ENCODE peak calls at places on chromosome 20, in four cellular contexts. K is suprapubic skin, G is astrocyte of the spinal cord, L is AG04449. O is an unnamed sample.
A peak's percentile ranks its signal among the peaks of the same experiment; 100 is the strongest.

GRCh38 chr20:58852559-58853271 is at the start of gene GNAS:
- DNase-seq in K (no peak), G (peak; percentile 50), L (no peak), O (no peak)

GRCh38 chr20:36836591-36837329 is 39.2 kb upstream of the TLDC2 start:
- DNase-seq in K (no peak), G (peak; percentile 47), L (no peak), O (no peak)

GRCh38 chr20:52312131-52312729 is 120.7 kb upstream of the ZFP64 start:
- DNase-seq in K (no peak), G (peak; percentile 61), L (peak; percentile 7), O (peak; percentile 9)

GRCh38 chr20:10356628-10357027 is 77.4 kb downstream of the MKKS start:
- DNase-seq in K (no peak), G (no peak), L (no peak), O (no peak)

GRCh38 chr20:43564993-43565757 is 6.3 kb downstream of the SGK2 start:
- DNase-seq in K (no peak), G (no peak), L (no peak), O (no peak)

GRCh38 chr20:34578040-34578439 is 19.5 kb downstream of the MAP1LC3A start:
- DNase-seq in K (no peak), G (no peak), L (no peak), O (no peak)

GRCh38 chr20:11274137-11274536 is 600.3 kb upstream of the JAG1 start:
- DNase-seq in K (no peak), G (peak; percentile 67), L (peak; percentile 55), O (peak; percentile 39)

GRCh38 chr20:54086444-54087134 is 16.2 kb upstream of the BCAS1 start:
- DNase-seq in K (no peak), G (no peak), L (no peak), O (no peak)

GRCh38 chr20:23106271-23106851 is 20.2 kb upstream of the CD93 start:
- DNase-seq in K (no peak), G (no peak), L (no peak), O (no peak)

GRCh38 chr20:20341371-20341770 is 26.5 kb upstream of the INSM1 start:
- DNase-seq in K (no peak), G (no peak), L (no peak), O (no peak)

GRCh38 chr20:41095110-41095969 is 42.0 kb upstream of the PLCG1 start:
- DNase-seq in K (no peak), G (peak; percentile 71), L (peak; percentile 14), O (no peak)

GRCh38 chr20:15265910-15266309 is 928.5 kb upstream of the FLRT3 start:
- DNase-seq in K (no peak), G (no peak), L (no peak), O (no peak)

GRCh38 chr20:43662943-43663655 is 3.8 kb upstream of the MYBL2 start:
- DNase-seq in K (no peak), G (no peak), L (no peak), O (no peak)

GRCh38 chr20:51456511-51457280 is 85.8 kb downstream of the NFATC2 start:
- DNase-seq in K (peak; percentile 96), G (peak; percentile 98), L (peak; percentile 79), O (peak; percentile 65)

GRCh38 chr20:58651548-58651822 is 402 bp downstream of the STX16 start:
- DNase-seq in K (no peak), G (no peak), L (no peak), O (no peak)

GRCh38 chr20:20204326-20204725 is 152.0 kb downstream of the CFAP61 start:
- DNase-seq in K (no peak), G (no peak), L (no peak), O (no peak)

GRCh38 chr20:7708782-7709181 is 231.5 kb downstream of the HAO1 start:
- DNase-seq in K (no peak), G (no peak), L (no peak), O (no peak)

GRCh38 chr20:57658447-57659130 is 38.4 kb upstream of the ZBP1 start:
- DNase-seq in K (peak; percentile 71), G (no peak), L (no peak), O (no peak)

GRCh38 chr20:13900506-13900905 is 89.9 kb downstream of the SEL1L2 start:
- DNase-seq in K (no peak), G (no peak), L (no peak), O (no peak)

GRCh38 chr20:38997622-38998021 is 35.5 kb downstream of the DHX35 start:
- DNase-seq in K (no peak), G (no peak), L (no peak), O (no peak)

GRCh38 chr20:48767269-48767960 is 60.4 kb downstream of the PREX1 start:
- DNase-seq in K (no peak), G (no peak), L (no peak), O (no peak)

GRCh38 chr20:8721098-8721497 is 347.8 kb upstream of the PLCB4 start:
- DNase-seq in K (no peak), G (peak; percentile 63), L (no peak), O (no peak)

GRCh38 chr20:38055294-38055693 is 21.7 kb downstream of the RPRD1B start:
- DNase-seq in K (no peak), G (no peak), L (no peak), O (no peak)

GRCh38 chr20:32737371-32738223 is 5.7 kb downstream of the COMMD7 start:
- DNase-seq in K (no peak), G (peak; percentile 91), L (peak; percentile 60), O (no peak)

GRCh38 chr20:33401922-33402369 is 627 bp upstream of the CDK5RAP1 start:
- DNase-seq in K (no peak), G (no peak), L (no peak), O (no peak)

GRCh38 chr20:57323034-57323433 is 6.6 kb upstream of the SPO11 start:
- DNase-seq in K (no peak), G (no peak), L (no peak), O (no peak)

GRCh38 chr20:38676576-38676975 is 47.7 kb upstream of the SLC32A1 start:
- DNase-seq in K (no peak), G (no peak), L (no peak), O (no peak)

GRCh38 chr20:35654415-35654814 is 10.3 kb downstream of the CPNE1 start:
- DNase-seq in K (peak; percentile 55), G (no peak), L (no peak), O (no peak)

GRCh38 chr20:23059831-23060230 is 10.4 kb upstream of the THBD start:
- DNase-seq in K (no peak), G (no peak), L (no peak), O (no peak)

GRCh38 chr20:17895641-17896246 is 72.8 kb downstream of the SNX5 start:
- DNase-seq in K (peak; percentile 84), G (peak; percentile 66), L (no peak), O (no peak)
- H3K4me3 ChIP-seq in K (peak overlapping the region; percentile 40), G (peak overlapping the region; percentile 23), L (peak overlapping the region; percentile 24), O (no peak overlapping the region)

GRCh38 chr20:49980140-49981008 is 2.4 kb upstream of the SNAI1 start:
- DNase-seq in K (no peak), G (no peak), L (no peak), O (no peak)

GRCh38 chr20:49983123-49983847 is 505 bp downstream of the SNAI1 start:
- DNase-seq in K (no peak), G (no peak), L (no peak), O (no peak)

GRCh38 chr20:49982346-49983122 is at the start of gene SNAI1:
- DNase-seq in K (peak; percentile 86), G (peak; percentile 77), L (no peak), O (no peak)

GRCh38 chr20:49981218-49982071 is 1.3 kb upstream of the SNAI1 start:
- DNase-seq in K (no peak), G (no peak), L (no peak), O (no peak)

GRCh38 chr20:49982072-49982345 is 771 bp upstream of the SNAI1 start:
- DNase-seq in K (no peak), G (no peak), L (no peak), O (no peak)
- H3K4me3 ChIP-seq in K (peak overlapping the region; percentile 48), G (peak overlapping the region; percentile 12), L (no peak overlapping the region), O (peak overlapping the region; percentile 50)

DNA sequence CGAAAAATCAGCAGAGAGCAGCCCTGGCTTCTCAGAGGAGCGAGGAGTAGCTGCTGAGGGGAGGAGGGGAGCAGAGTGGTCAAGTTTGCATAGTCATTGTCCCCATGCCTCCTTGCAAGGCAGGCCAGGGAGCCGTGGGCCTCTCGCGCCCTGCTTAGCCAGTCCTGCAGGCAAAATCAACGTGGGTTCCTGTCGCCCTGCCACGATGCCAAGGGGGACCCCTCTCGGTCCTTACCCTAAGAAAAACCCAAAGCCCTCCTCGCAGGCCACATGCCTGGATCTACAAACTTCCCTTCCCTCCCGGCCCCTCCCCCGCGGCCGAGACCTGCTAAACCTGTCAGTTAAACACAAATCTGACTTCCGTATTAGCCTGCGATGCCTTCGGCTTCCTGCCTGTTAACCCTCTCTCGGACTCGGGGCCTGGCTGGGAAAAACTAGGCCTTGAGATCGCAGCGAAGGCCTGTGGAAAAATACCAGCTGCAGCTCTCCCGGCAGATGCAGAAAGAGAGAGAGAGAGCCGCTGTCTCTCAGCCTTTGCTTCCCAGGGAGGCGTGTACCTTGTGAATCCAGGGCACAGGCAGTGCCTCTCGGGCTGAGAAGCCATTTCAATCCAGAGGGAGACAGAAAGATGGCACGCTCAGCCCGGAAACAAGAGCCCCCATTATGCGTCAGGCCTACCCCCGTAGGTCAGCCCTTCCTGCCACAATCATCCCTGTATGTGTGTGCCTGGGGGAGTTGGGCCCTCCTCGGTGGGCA is 975 bp upstream of the ZMYND8 start:
- DNase-seq in K (peak; percentile 95), G (peak; percentile 87), L (no peak), O (no peak)
- H3K4me3 ChIP-seq in K (peak overlapping the region; percentile 11), G (no peak overlapping the region), L (peak overlapping the region; percentile 8), O (peak overlapping the region; percentile 56)

GRCh38 chr20:47206962-47207641 is 149.4 kb downstream of the ZMYND8 start:
- DNase-seq in K (no peak), G (no peak), L (no peak), O (no peak)
- H3K4me3 ChIP-seq in K (no peak overlapping the region), G (no peak overlapping the region), L (no peak overlapping the region), O (no peak overlapping the region)

DNA sequence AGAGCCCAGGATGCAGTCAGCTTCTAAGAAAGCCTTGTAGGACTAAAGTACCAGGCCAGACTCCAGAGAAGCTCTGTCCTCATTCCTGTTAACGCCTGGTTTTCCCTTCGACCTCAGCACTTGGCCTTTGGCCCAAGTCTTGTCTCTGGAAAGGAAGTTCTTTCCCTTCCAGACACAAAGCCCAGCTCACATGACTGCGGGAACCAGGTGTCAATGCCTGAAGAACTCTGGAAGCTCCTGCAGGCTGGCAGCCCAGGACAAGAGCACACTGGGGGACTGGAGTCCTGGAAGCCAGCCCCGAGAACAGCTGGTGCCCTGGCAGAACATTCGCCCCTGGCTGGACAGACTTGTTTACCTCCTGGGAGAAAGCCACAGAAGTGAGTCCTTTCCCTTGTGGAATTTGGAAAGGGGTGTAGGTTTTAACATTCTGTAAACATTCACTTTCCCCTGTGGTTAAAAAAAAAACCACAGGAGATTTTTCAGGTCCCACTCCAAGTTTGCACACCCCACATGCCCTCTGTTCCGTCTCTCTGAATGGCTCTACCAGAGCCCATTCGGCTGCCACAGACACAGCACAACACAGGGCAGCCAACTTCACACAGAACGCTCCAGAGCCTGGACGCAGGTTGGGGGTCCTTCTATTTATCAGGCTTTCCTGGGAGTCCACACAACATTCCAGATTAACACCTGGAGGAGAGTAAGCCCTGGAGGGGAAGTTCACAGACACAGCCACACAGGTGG is 18.1 kb downstream of the ACSS1 start:
- DNase-seq in K (peak; percentile 90), G (peak; percentile 56), L (no peak), O (no peak)
- H3K4me3 ChIP-seq in K (no peak overlapping the region), G (no peak overlapping the region), L (no peak overlapping the region), O (no peak overlapping the region)

GRCh38 chr20:63359937-63360849 is 956 bp downstream of the CHRNA4 start:
- DNase-seq in K (no peak), G (no peak), L (no peak), O (no peak)
- H3K4me3 ChIP-seq in K (peak overlapping the region; percentile 24), G (no peak overlapping the region), L (no peak overlapping the region), O (no peak overlapping the region)

O was measured in epithelial cell of proximal tubule.